ENCODE peak calls at places on chromosomes 4 and X, in ten cellular contexts. N is fibroblast of lung; Z is cardiac muscle cell; X is effector memory CD4-positive, alpha-beta T cell; M is stomach; F is endothelial cell; I is PC-3; Q is retina; J is CD4-positive, alpha-beta T cell; U is stimulated activated CD4-positive, alpha-beta T cell treated with anti-CD3 and anti-CD28 coated beads, Interleukin-2, amount 100 ng/mL, for 24 hours. O is an unnamed sample.

GRCh38 chr4:172708184-172708583 is 460.4 kb upstream of the GALNT7 start:
- DNase-seq in N (no peak), Z (no peak), X (no peak), M (no peak), F (no peak), I (no peak), Q (no peak), J (no peak), U (no peak), O (no peak)

GRCh38 chrX:141341743-141342142 is 99.4 kb upstream of the SPANXC start:
- DNase-seq in N (no peak), Z (no peak), X (no peak), M (no peak), F (no peak), I (no peak), Q (no peak), J (no peak), U (no peak), O (no peak)

GRCh38 chr4:86775061-86775460 is 74.1 kb downstream of the SLC10A6 start:
- DNase-seq in N (no peak), Z (no peak), X (no peak), M (no peak), F (no peak), I (no peak), Q (no peak), J (no peak), U (no peak), O (no peak)

GRCh38 chr4:189033801-189034347 is 894.6 kb downstream of the TRIML1 start:
- DNase-seq in N (no peak), Z (no peak), X (no peak), M (no peak), F (no peak), I (no peak), Q (no peak), J (no peak), U (no peak), O (no peak)

GRCh38 chrX:24260827-24261550 is 52.9 kb downstream of the SUPT20HL2 start:
- DNase-seq in N (peak), Z (no peak), X (no peak), M (no peak), F (no peak), I (no peak), Q (no peak), J (no peak), U (no peak), O (peak)

GRCh38 chr4:24956763-24957162 is 43.9 kb upstream of the CCDC149 start:
- DNase-seq in N (no peak), Z (no peak), X (no peak), M (no peak), F (no peak), I (no peak), Q (no peak), J (no peak), U (no peak), O (no peak)

GRCh38 chrX:106802388-106803275 is at the start of gene TBC1D8B:
- DNase-seq in N (peak), Z (peak), X (peak), M (peak), F (peak), I (peak), Q (peak), J (peak), U (peak), O (no peak)

GRCh38 chr4:67680568-67681222 is 20.3 kb downstream of the UBA6 start:
- DNase-seq in N (peak), Z (no peak), X (no peak), M (no peak), F (no peak), I (peak), Q (no peak), J (no peak), U (no peak), O (no peak)

GRCh38 chrX:107571296-107571998 is 56.9 kb upstream of the PRPS1 start:
- DNase-seq in N (peak), Z (no peak), X (no peak), M (peak), F (no peak), I (peak), Q (no peak), J (no peak), U (no peak), O (no peak)

GRCh38 chr4:65865489-65865888 is 195.2 kb upstream of the EPHA5 start:
- DNase-seq in N (peak), Z (peak), X (no peak), M (no peak), F (peak), I (peak), Q (no peak), J (no peak), U (no peak), O (no peak)

GRCh38 chrX:15751160-15751819 is 13.2 kb downstream of the CA5B start:
- DNase-seq in N (peak), Z (no peak), X (peak), M (no peak), F (no peak), I (peak), Q (no peak), J (no peak), U (no peak), O (peak)

GRCh38 chr4:142110136-142110535 is 473.8 kb downstream of the IL15 start:
- DNase-seq in N (no peak), Z (no peak), X (no peak), M (no peak), F (no peak), I (no peak), Q (no peak), J (no peak), U (no peak), O (no peak)

GRCh38 chrX:13685126-13685763 is 3.7 kb upstream of the RAB9A start:
- DNase-seq in N (peak), Z (no peak), X (no peak), M (no peak), F (no peak), I (peak), Q (no peak), J (no peak), U (no peak), O (no peak)

GRCh38 chrX:132716006-132716405 is 227.2 kb upstream of the MBNL3 start:
- DNase-seq in N (no peak), Z (no peak), X (no peak), M (no peak), F (no peak), I (peak), Q (no peak), J (no peak), U (no peak), O (no peak)

GRCh38 chr4:72767903-72768817 is 199.1 kb upstream of the ADAMTS3 start:
- DNase-seq in N (peak), Z (no peak), X (no peak), M (no peak), F (no peak), I (peak), Q (no peak), J (no peak), U (no peak), O (no peak)

GRCh38 chr4:3674479-3674851 is 91.7 kb upstream of the ADRA2C start:
- DNase-seq in N (no peak), Z (no peak), X (no peak), M (no peak), F (no peak), I (no peak), Q (no peak), J (no peak), U (no peak), O (no peak)

GRCh38 chrX:1468250-1468772 is 15.6 kb upstream of the ASMTL start:
- DNase-seq in N (peak), Z (no peak), X (peak), M (peak), F (no peak), I (peak), Q (no peak), J (peak), U (peak), O (peak)

GRCh38 chrX:45515262-45516215 is 314.9 kb upstream of the DIPK2B start:
- DNase-seq in N (peak), Z (peak), X (no peak), M (peak), F (peak), I (peak), Q (peak), J (peak), U (peak), O (peak)

GRCh38 chrX:84155938-84156337 is 32.1 kb downstream of the RPS6KA6 start:
- DNase-seq in N (peak), Z (no peak), X (no peak), M (no peak), F (no peak), I (peak), Q (no peak), J (no peak), U (no peak), O (no peak)

GRCh38 chrX:9351112-9351511 is 113.7 kb upstream of the TBL1X start:
- DNase-seq in N (no peak), Z (no peak), X (no peak), M (no peak), F (no peak), I (no peak), Q (no peak), J (no peak), U (no peak), O (no peak)

GRCh38 chr4:2671267-2671895 is 84.8 kb downstream of the TNIP2 start:
- DNase-seq in N (no peak), Z (no peak), X (no peak), M (peak), F (no peak), I (no peak), Q (peak), J (no peak), U (no peak), O (no peak)

GRCh38 chr4:56386091-56386490 is 1.2 kb downstream of the AASDH start:
- DNase-seq in N (no peak), Z (no peak), X (no peak), M (no peak), F (no peak), I (no peak), Q (no peak), J (no peak), U (no peak), O (no peak)

O was measured in activated T-helper 2 cell treated with anti-CD3 and anti-CD28 coated beads, Interferon-gamma antibody, Interleukin-2, Interleukin-4, amounts not matched to agents 10 μg/mL and 5 μg/mL and 100 μg/mL, durations not matched to agents 14 hours and 24 hours and 36 hours.